ENCODE peak calls at places on chromosomes 5 and 9, in six cellular contexts. A is coronary artery, M is foreskin fibroblast, F is left lung, X is esophagus squamous epithelium, Q is cardiac fibroblast. U is an unnamed sample.

GRCh38 chr5:149130932-149131273 is 10.4 kb upstream of the ABLIM3 start:
- DNase-seq in A (no peak), Q (no peak), F (no peak), X (no peak), M (no peak), U (no peak)

GRCh38 chr5:73030995-73031394 is 75.2 kb downstream of the FCHO2 start:
- DNase-seq in A (no peak), Q (peak), X (no peak), M (peak), F (no peak), U (peak)

GRCh38 chr9:86046930-86047341 is 52.4 kb downstream of the GOLM1 start:
- DNase-seq in Q (no peak), F (no peak), X (no peak), M (no peak), A (no peak), U (no peak)

GRCh38 chr5:61673007-61673735 is 341.1 kb downstream of the ZSWIM6 start:
- DNase-seq in X (no peak), M (peak), F (no peak), Q (peak), A (no peak), U (peak)

GRCh38 chr9:106726070-106726815 is 136.7 kb upstream of the ZNF462 start:
- DNase-seq in X (no peak), M (no peak), Q (no peak), F (no peak), A (no peak), U (no peak)

GRCh38 chr5:174794941-174795672 is 70.7 kb downstream of the MSX2 start:
- DNase-seq in F (no peak), Q (no peak), M (no peak), A (no peak), X (no peak), U (no peak)

GRCh38 chr9:82988488-82988887 is 74.5 kb downstream of the RASEF start:
- DNase-seq in X (no peak), M (no peak), A (no peak), F (no peak), Q (no peak), U (no peak)

GRCh38 chr5:135337064-135337463 is 62.0 kb downstream of the MACROH2A1 start:
- DNase-seq in A (no peak), F (no peak), X (no peak), M (no peak), Q (no peak), U (no peak)

GRCh38 chr5:171571663-171572062 is 152.2 kb downstream of the FGF18 start:
- DNase-seq in F (no peak), Q (peak), M (peak), A (no peak), X (no peak), U (peak)

GRCh38 chr5:157354825-157355224 is 88.9 kb downstream of the CYFIP2 start:
- DNase-seq in M (no peak), A (peak), Q (no peak), F (no peak), X (no peak), U (no peak)

GRCh38 chr5:174900176-174900692 is 175.9 kb downstream of the MSX2 start:
- DNase-seq in F (no peak), Q (no peak), A (no peak), M (no peak), X (no peak), U (no peak)

GRCh38 chr9:100739208-100739607 is 161.3 kb downstream of the CAVIN4 start:
- DNase-seq in M (no peak), X (no peak), Q (no peak), A (no peak), F (no peak), U (no peak)

GRCh38 chr5:40755093-40755406 is 711 bp downstream of the TTC33 start:
- DNase-seq in X (peak), A (peak), M (peak), F (peak), Q (peak), U (peak)

GRCh38 chr9:38039090-38039906 is 29.7 kb downstream of the SHB start:
- DNase-seq in M (no peak), F (no peak), X (no peak), Q (peak), A (no peak), U (peak)

GRCh38 chr5:171637811-171638210 is 147.8 kb upstream of the SMIM23 start:
- DNase-seq in Q (no peak), A (no peak), X (no peak), M (no peak), F (no peak), U (no peak)

GRCh38 chr5:38338455-38338854 is 80.1 kb downstream of the EGFLAM start:
- DNase-seq in A (no peak), X (no peak), Q (no peak), F (no peak), M (no peak), U (no peak)

GRCh38 chr5:34674226-34674625 is 18.1 kb downstream of the RAI14 start:
- DNase-seq in F (no peak), Q (peak), X (no peak), M (no peak), A (no peak), U (peak)

GRCh38 chr9:121138973-121139372 is 62.7 kb downstream of the RAB14 start:
- DNase-seq in F (no peak), A (no peak), M (no peak), Q (no peak), X (no peak), U (no peak)

GRCh38 chr5:16456103-16456832 is 9.3 kb downstream of the ZNF622 start:
- DNase-seq in M (peak), F (peak), Q (peak), X (no peak), A (no peak), U (peak)

GRCh38 chr9:6197330-6197729 is 18.3 kb upstream of the IL33 start:
- DNase-seq in X (no peak), F (no peak), Q (peak), A (no peak), M (no peak), U (no peak)

GRCh38 chr9:84361645-84362044 is 21.1 kb upstream of the SLC28A3 start:
- DNase-seq in Q (no peak), X (no peak), F (no peak), A (no peak), M (no peak), U (no peak)

GRCh38 chr5:147040856-147041255 is 162.3 kb upstream of the PPP2R2B start:
- DNase-seq in X (no peak), A (no peak), F (no peak), Q (no peak), M (no peak), U (no peak)

GRCh38 chr5:71891856-71892255 is 172.8 kb downstream of the CARTPT start:
- DNase-seq in F (no peak), Q (peak), X (no peak), M (no peak), A (no peak), U (peak)

GRCh38 chr5:124124711-124125229 is 612.8 kb downstream of the CSNK1G3 start:
- DNase-seq in M (peak), Q (no peak), F (no peak), A (no peak), X (no peak), U (no peak)

GRCh38 chr9:74293479-74293878 is 203.7 kb upstream of the RORB start:
- DNase-seq in Q (no peak), A (no peak), X (no peak), M (no peak), F (no peak), U (no peak)

GRCh38 chr9:21828853-21829405 is 26.5 kb downstream of the MTAP start:
- DNase-seq in F (no peak), A (no peak), Q (no peak), X (no peak), M (no peak), U (no peak)

GRCh38 chr5:104444656-104445055 is 882.1 kb upstream of the NUDT12 start:
- DNase-seq in A (no peak), F (no peak), M (no peak), X (no peak), Q (no peak), U (no peak)

GRCh38 chr9:9352877-9353481 is 1259.8 kb downstream of the PTPRD start:
- DNase-seq in A (no peak), F (no peak), M (no peak), X (no peak), Q (peak), U (no peak)

GRCh38 chr5:141150993-141151325 is 1.1 kb downstream of the PCDHB6 start:
- DNase-seq in X (no peak), F (no peak), A (no peak), Q (no peak), M (no peak), U (no peak)

GRCh38 chr5:141150215-141150992 is 547 bp downstream of the PCDHB6 start:
- DNase-seq in F (no peak), X (no peak), M (no peak), Q (no peak), A (no peak), U (no peak)

GRCh38 chr5:141149812-141150211 is at the start of gene PCDHB6:
- DNase-seq in X (no peak), Q (peak), M (no peak), F (no peak), A (no peak), U (peak)

DNA sequence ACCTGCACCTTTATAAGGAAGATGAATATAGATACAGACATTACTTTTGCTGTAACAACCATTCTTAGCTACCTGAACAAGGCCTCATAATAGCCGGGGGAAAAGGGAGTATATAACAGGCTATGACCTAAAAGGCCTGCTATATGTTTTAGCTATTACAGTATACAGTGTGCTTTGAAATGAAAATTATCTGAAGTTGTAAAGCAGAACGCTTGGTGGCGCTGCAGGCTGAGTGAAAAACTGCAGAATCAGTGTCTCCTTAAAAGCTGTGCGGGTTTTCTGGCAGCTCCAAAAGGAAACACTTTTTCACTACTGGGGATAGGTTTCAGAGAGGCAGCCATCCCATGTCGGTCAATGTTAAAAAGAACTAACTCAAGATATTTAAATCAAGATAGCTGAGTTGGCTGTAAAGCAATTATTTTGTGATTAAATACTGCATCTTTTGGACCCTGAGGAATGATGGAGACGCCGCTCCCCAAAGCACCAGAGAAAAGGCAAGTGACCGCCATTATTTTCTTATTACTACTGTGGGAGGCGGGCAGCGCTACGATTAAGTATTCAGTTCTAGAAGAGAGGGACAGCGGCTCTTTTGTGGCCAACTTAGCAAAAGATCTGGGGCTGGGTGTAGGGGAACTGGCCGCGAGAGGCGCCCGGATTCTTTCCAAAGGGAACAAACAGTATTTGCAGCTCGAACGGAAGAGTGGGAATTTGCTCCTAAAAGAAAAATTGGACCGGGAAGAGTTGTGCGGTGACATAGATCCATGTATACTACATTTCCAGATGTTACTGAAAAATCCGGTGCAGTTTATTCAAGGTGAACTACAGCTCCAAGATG is 5.9 kb downstream of the PCDHB6 start:
- DNase-seq in X (no peak), A (no peak), M (no peak), Q (no peak), F (no peak), U (no peak)
- TF ChIP-seq CTCF in X (no peak), A (no peak), M (no peak), Q (no peak), F (no peak), U (peak)

DNA sequence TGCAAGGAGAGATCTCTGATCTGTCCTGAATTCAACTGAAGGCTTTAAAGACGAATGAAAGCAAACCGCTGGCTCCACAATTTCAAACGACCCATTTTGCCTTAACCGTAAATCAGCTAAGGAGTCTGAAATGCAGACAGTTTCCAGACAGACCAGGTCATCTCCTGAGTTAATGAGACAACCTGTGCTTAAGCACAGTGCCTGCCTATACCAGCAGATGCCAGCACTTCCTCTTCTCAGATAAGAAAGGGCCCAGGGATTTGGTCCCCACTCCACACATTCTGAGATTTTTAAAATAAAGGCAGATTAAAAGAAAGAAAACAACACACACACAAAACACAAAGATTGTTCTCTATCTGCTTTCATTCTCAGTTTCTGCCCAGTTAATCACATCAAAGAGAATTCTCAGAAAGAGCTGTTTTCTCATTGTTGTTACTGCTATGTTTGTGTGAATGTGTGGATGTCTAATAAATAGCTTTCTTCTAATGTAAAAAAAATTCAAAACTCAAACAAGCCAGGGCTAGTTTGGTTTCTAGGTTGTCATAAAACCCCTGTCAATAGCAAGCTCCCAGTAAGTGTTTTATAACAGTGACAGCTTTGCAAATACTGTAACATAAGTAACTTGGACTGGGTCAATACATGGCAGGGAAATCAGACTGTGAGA is 157.7 kb upstream of the SLC24A2 start:
- DNase-seq in X (no peak), Q (peak), M (peak), F (no peak), A (no peak), U (peak)
- TF ChIP-seq CTCF in X (no peak), Q (peak), M (peak), F (no peak), A (no peak), U (peak)

GRCh38 chr5:172688735-172689572 is 47.9 kb downstream of the NEURL1B start:
- DNase-seq in X (no peak), F (no peak), M (no peak), A (no peak), Q (no peak), U (no peak)

GRCh38 chr5:172685036-172685435 is 44.0 kb downstream of the NEURL1B start:
- DNase-seq in Q (no peak), M (no peak), X (no peak), F (no peak), A (no peak), U (no peak)

GRCh38 chr5:172687983-172688734 is 47.1 kb downstream of the NEURL1B start:
- DNase-seq in A (no peak), F (no peak), Q (no peak), M (no peak), X (no peak), U (no peak)

GRCh38 chr5:172686111-172686510 is 45.0 kb downstream of the NEURL1B start:
- DNase-seq in A (no peak), M (no peak), X (no peak), F (no peak), Q (no peak), U (no peak)

GRCh38 chr5:172686539-172687390 is 45.7 kb downstream of the NEURL1B start:
- DNase-seq in Q (no peak), X (no peak), M (no peak), F (no peak), A (no peak), U (no peak)
- TF ChIP-seq CTCF in Q (no peak), X (no peak), M (no peak), F (no peak), A (no peak), U (no peak)

GRCh38 chr5:68475476-68475875 is 259.9 kb downstream of the PIK3R1 start:
- DNase-seq in F (no peak), X (no peak), Q (no peak), A (no peak), M (no peak), U (no peak)

GRCh38 chr5:68479524-68479923 is 264.0 kb downstream of the PIK3R1 start:
- DNase-seq in A (no peak), Q (no peak), F (no peak), X (no peak), M (no peak), U (no peak)

GRCh38 chr5:68480385-68480940 is 264.9 kb downstream of the PIK3R1 start:
- DNase-seq in M (no peak), F (no peak), A (no peak), X (no peak), Q (no peak), U (no peak)

GRCh38 chr5:68478306-68479091 is 262.9 kb downstream of the PIK3R1 start:
- DNase-seq in A (no peak), F (no peak), X (no peak), M (peak), Q (peak), U (peak)

GRCh38 chr5:68476854-68477253 is 261.3 kb downstream of the PIK3R1 start:
- DNase-seq in F (no peak), A (no peak), Q (no peak), X (no peak), M (no peak), U (no peak)
- TF ChIP-seq CTCF in F (no peak), A (no peak), Q (no peak), X (no peak), M (no peak), U (no peak)

GRCh38 chr5:79859588-79859987 is 131.5 kb downstream of the MTX3 start:
- DNase-seq in F (no peak), M (no peak), X (no peak), A (no peak), Q (no peak), U (no peak)
- TF ChIP-seq CTCF in F (no peak), M (no peak), X (no peak), A (no peak), Q (no peak), U (peak)

GRCh38 chr5:59666709-59667108 is 226.8 kb downstream of the PDE4D start:
- DNase-seq in X (no peak), Q (no peak), A (no peak), F (no peak), M (no peak), U (no peak)
- TF ChIP-seq CTCF in X (no peak), Q (no peak), A (no peak), F (no peak), M (no peak), U (no peak)

DNA sequence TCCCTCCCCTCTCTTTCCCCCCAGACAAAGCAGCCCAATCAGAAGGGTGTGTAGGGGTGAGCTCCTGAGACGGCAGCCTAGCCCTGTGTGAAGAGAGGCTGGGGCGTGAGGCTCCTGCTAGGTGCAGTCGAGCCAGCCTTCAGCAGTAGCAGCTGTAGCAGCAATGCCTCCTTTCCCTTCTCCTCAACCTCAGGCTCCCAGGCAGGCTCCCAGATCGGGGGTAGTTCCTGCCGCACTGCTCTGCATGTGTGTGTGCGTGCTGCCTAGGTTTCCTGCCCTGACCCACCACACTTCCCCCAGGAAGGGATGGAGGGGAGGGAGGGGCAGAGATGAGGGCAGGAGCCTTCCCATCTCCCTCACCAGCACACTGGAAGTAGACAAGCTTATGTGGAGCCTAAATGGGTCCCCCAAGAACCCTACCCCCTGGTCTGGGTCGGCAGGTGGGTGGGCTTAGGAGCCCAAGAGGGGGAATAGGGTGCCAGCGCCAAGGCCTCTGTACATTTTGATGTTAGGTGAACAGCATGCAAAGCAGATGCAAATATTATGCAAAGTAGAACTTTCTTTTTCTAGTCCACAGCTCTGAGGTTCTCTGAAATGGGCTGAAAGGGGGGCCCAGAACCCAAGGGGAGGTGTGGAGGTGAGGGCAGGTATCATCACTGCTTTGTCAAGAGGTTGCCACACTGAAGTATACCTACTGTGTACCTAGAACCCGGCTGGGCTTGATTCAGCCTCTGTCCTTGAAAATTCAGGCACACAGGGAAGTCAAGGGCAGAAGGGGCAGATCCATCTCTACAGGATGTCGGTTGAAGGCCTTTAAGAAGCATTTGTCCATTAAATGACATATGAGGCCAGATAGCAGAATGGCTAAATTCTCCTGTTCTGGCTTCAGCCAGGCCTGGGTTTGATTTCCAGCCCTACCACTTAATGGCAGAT is 57.8 kb downstream of the CXXC5 start:
- DNase-seq in Q (no peak), M (no peak), F (no peak), X (no peak), A (no peak), U (no peak)
- TF ChIP-seq CTCF in Q (no peak), M (no peak), F (no peak), X (no peak), A (no peak), U (no peak)

U was measured in HFFc6.